ENCODE peak calls at places on chromosomes 4 and X, in seven cellular contexts. P, A, I, Y, G, T and E are unnamed samples. For H3K4me1, the result is how much of the 10 kb centered on the place peaks cover.

GRCh38 chr4:157128395-157128794 is 52.4 kb downstream of the GLRB start:
- DNase-seq in P (peak), A (peak), I (no peak), Y (no peak), G (no peak), T (no peak), E (no peak)

GRCh38 chr4:155811171-155811570 is 52.4 kb downstream of the GUCY1B1 start:
- DNase-seq in P (no peak), A (no peak), I (no peak), Y (no peak), G (no peak), T (no peak), E (no peak)

GRCh38 chr4:100742045-100742444 is 224.2 kb upstream of the EMCN start:
- DNase-seq in P (peak), A (peak), I (no peak), Y (no peak), G (no peak), T (no peak), E (no peak)

GRCh38 chrX:151754042-151754419 is 19.5 kb downstream of the CNGA2 start:
- DNase-seq in P (no peak), A (peak), I (peak), Y (no peak), G (no peak), T (no peak), E (no peak)

GRCh38 chr4:92232566-92232965 is 71.2 kb upstream of the GRID2 start:
- DNase-seq in P (no peak), A (peak), I (no peak), Y (no peak), G (no peak), T (no peak), E (no peak)

GRCh38 chr4:109091754-109092409 is 210.6 kb downstream of the COL25A1 start:
- DNase-seq in P (no peak), A (no peak), I (no peak), Y (no peak), G (no peak), T (no peak), E (no peak)

GRCh38 chr4:177348348-177348747 is 38.7 kb downstream of the NEIL3 start:
- DNase-seq in P (no peak), A (no peak), I (no peak), Y (no peak), G (no peak), T (no peak), E (no peak)

GRCh38 chr4:84024405-84024804 is 474.7 kb downstream of the NKX6-1 start:
- DNase-seq in P (no peak), A (no peak), I (no peak), Y (no peak), G (no peak), T (no peak), E (no peak)

GRCh38 chrX:15600745-15601144 is at the start of gene ACE2:
- DNase-seq in P (no peak), A (no peak), I (no peak), Y (no peak), G (no peak), T (no peak), E (peak)

GRCh38 chrX:107818900-107819521 is 6.7 kb upstream of the MID2 start:
- DNase-seq in P (no peak), A (no peak), I (no peak), Y (no peak), G (no peak), T (no peak), E (no peak)

DNA sequence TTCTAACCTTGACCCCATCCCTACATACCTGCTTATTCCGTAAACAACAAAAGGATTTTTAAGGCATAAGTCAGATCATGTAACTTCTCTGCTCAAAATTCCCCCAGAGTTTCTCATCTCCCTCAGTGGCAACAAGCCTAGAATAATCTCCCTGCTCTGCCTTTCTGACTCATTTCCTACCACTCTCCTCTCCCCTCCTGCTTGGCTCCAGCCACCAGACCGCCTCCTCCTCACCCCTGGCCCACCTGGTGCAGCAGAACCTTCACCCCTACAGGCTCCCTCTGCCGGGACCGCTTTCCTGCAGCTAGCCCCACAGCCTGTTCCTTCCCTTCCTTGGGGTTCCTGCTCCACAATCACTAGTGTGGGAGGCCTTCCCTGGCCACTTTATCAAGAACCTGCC is 32.1 kb downstream of the TSPAN5 start:
- DNase-seq in P (no peak), A (peak), I (no peak), Y (peak), G (no peak), T (no peak), E (peak)
- TF ChIP-seq CTCF in P (no peak), A (peak), I (no peak), Y (no peak), G (no peak), T (no peak), E (no peak)

GRCh38 chr4:41212221-41213203 is 1.8 kb downstream of the APBB2 start:
- DNase-seq in P (no peak), A (peak), I (no peak), Y (peak), G (peak), T (no peak), E (no peak)
- H3K4me1 ChIP-seq in P (under half), A (under half), I (under half), Y (under half), G (under half), T (under half), E (under half)

GRCh38 chr4:79820427-79820826 is 252.6 kb downstream of the ANTXR2 start:
- DNase-seq in P (no peak), A (no peak), I (no peak), Y (no peak), G (no peak), T (no peak), E (no peak)

GRCh38 chr4:79827283-79827682 is 245.7 kb downstream of the ANTXR2 start:
- DNase-seq in P (no peak), A (no peak), I (no peak), Y (no peak), G (no peak), T (no peak), E (no peak)

DNA sequence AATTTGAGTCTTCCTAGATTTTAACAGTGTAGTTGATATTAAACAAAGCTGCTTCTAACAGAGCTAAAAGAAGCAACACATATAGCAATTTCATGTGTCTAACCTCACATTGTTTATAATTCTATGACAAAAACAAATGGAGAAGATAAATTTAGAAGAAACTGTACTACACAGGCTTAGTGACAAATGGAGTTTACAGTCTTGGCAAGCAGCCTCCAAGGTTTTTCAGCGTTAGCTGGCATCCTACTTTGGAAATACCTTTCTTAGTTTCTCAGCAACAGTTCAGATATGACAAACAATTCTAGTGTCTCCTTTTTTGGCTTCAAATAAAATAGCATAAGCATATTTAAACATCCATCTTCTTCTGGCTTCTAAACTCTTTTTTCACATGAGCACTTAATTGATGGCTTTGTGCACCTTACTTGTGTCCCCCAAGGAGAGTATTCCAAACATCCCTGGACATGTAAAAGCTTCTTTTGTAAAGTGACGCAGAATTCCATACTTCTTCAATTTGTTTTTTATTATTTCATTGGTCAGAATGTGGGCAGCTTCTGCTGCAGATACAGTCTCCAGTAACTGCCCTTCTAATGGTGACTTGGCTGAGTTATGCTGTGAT is 249.8 kb downstream of the ANTXR2 start:
- DNase-seq in P (no peak), A (no peak), I (no peak), Y (peak), G (no peak), T (no peak), E (no peak)
- H3K27ac ChIP-seq in P (no peak), A (no peak), I (no peak), Y (no peak), G (peak), T (no peak), E (no peak)

DNA sequence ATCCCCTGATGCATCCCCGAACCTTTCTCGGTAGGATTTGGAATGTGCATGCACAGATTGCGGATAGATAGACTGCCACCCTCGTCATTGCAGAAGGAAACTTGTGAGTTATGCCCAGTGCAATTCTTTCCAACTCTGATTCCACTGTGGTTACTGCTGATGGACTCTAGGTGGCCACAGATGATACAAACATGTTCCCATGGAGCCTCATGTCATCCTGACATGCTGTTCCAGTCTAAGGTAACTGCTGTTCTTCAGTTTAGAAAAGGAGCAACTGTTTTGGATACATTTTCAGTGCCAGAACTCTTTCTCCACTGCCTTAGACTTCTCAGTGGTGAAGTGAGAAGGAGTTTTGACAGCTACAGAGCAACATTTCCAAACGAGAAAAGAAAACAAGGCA is 9.0 kb upstream of the VCX3B start:
- DNase-seq in P (no peak), A (peak), I (no peak), Y (no peak), G (no peak), T (no peak), E (no peak)
- TF ChIP-seq CTCF in P (no peak), A (peak), I (no peak), Y (no peak), G (no peak), T (no peak), E (no peak)

GRCh38 chr4:143357161-143357845 is 20.6 kb downstream of the GAB1 start:
- DNase-seq in P (peak), A (peak), I (no peak), Y (no peak), G (no peak), T (no peak), E (no peak)

GRCh38 chr4:143356493-143356892 is 19.8 kb downstream of the GAB1 start:
- DNase-seq in P (peak), A (peak), I (no peak), Y (no peak), G (no peak), T (no peak), E (peak)

GRCh38 chr4:143358923-143359694 is 22.4 kb downstream of the GAB1 start:
- DNase-seq in P (peak), A (peak), I (no peak), Y (no peak), G (no peak), T (peak), E (no peak)

GRCh38 chr4:143359794-143360193 is 23.1 kb downstream of the GAB1 start:
- DNase-seq in P (no peak), A (peak), I (no peak), Y (no peak), G (no peak), T (no peak), E (no peak)

GRCh38 chr4:143358419-143358818 is 21.7 kb downstream of the GAB1 start:
- DNase-seq in P (peak), A (no peak), I (no peak), Y (no peak), G (no peak), T (no peak), E (no peak)
- H3K4me1 ChIP-seq in P (half or more), A (half or more), I (half or more), Y (under half), G (half or more), T (half or more), E (half or more)

DNA sequence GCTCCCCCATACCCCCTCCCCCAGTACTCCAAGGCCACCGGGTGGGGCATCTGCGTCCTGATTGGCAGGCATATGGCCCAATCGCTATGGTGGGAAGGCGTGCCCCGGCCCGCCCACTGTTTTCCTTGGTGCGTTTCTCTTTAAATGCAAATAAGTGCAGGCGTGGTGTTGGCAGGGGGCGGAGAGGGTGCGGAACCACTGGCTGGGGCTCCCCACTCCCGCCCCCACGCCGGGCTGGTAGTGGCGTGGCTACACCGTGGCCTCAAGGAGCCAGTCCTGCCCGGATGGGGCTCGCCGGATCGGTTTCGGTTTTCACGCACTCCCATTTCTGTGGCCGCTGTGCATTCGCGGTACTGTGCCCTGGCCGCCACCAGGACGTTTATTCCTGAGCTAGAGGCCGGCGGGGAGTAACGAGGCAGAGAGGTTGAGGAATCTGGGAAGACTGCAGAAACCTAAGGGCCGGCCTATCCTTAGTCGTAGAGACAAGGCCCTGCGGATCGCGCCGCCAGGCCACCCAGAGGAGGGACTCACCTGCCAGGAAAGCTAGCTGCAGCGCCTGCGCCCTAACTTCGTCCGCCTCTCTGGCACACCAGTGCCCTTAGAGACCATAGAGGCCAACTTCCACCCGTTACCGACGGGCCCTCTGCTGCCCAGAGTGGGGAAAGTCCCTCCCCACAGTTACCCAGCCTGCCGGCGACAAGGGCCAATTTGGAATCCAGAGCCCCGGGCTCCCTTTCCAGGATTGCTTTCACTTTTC is 405 bp upstream of the AMER1 start:
- DNase-seq in P (peak), A (peak), I (peak), Y (peak), G (peak), T (peak), E (peak)
- H3K27ac ChIP-seq in P (peak), A (peak), I (peak), Y (peak), G (peak), T (peak), E (peak)